ENCODE peak calls at places on chromosome 7, in eight cellular contexts. One of them, this sample, is unnamed. For H3K4me1, the result is how much of the 10 kb centered on the place peaks cover.

GRCh38 chr7:45157653-45158401 is at the start of gene RAMP3:
- DNase-seq in neural progenitor cell: peak
- DNase-seq in neuronal stem cell: no peak
- DNase-seq in aorta: peak
- DNase-seq in upper lobe of right lung: peak
- DNase-seq in A549: no peak
- DNase-seq in right lobe of liver: no peak
- DNase-seq in PC-3: no peak
- DNase-seq in this sample: no peak

GRCh38 chr7:34430456-34430855 is 227.6 kb upstream of the NPSR1 start:
- DNase-seq in aorta: no peak
- DNase-seq in right lobe of liver: no peak
- DNase-seq in A549: peak
- DNase-seq in neural progenitor cell: peak
- DNase-seq in PC-3: peak
- DNase-seq in neuronal stem cell: no peak
- DNase-seq in upper lobe of right lung: no peak
- DNase-seq in this sample: no peak

GRCh38 chr7:25032774-25033743 is 53.1 kb upstream of the OSBPL3 start:
- DNase-seq in right lobe of liver: no peak
- DNase-seq in A549: no peak
- DNase-seq in PC-3: no peak
- DNase-seq in aorta: no peak
- DNase-seq in neural progenitor cell: no peak
- DNase-seq in neuronal stem cell: no peak
- DNase-seq in upper lobe of right lung: no peak
- DNase-seq in this sample: no peak

GRCh38 chr7:154375956-154376355 is 323.8 kb downstream of the DPP6 start:
- DNase-seq in PC-3: no peak
- DNase-seq in neural progenitor cell: no peak
- DNase-seq in upper lobe of right lung: no peak
- DNase-seq in right lobe of liver: no peak
- DNase-seq in A549: no peak
- DNase-seq in neuronal stem cell: no peak
- DNase-seq in aorta: no peak
- DNase-seq in this sample: no peak

GRCh38 chr7:7779888-7780287 is 61.5 kb upstream of the RPA3 start:
- DNase-seq in neuronal stem cell: no peak
- DNase-seq in PC-3: peak
- DNase-seq in aorta: no peak
- DNase-seq in neural progenitor cell: no peak
- DNase-seq in upper lobe of right lung: no peak
- DNase-seq in right lobe of liver: no peak
- DNase-seq in A549: no peak
- DNase-seq in this sample: no peak

GRCh38 chr7:47350425-47350824 is 231.5 kb downstream of the TNS3 start:
- DNase-seq in A549: no peak
- DNase-seq in neuronal stem cell: no peak
- DNase-seq in right lobe of liver: peak
- DNase-seq in neural progenitor cell: no peak
- DNase-seq in aorta: no peak
- DNase-seq in PC-3: no peak
- DNase-seq in upper lobe of right lung: peak
- DNase-seq in this sample: no peak

GRCh38 chr7:139035588-139036353 is at the start of gene ZC3HAV1L:
- DNase-seq in right lobe of liver: peak
- DNase-seq in aorta: peak
- DNase-seq in upper lobe of right lung: peak
- DNase-seq in neural progenitor cell: peak
- DNase-seq in neuronal stem cell: peak
- DNase-seq in PC-3: peak
- DNase-seq in A549: peak
- DNase-seq in this sample: no peak

GRCh38 chr7:159318682-159319351 is 174.2 kb upstream of the VIPR2 start:
- DNase-seq in aorta: no peak
- DNase-seq in right lobe of liver: no peak
- DNase-seq in PC-3: no peak
- DNase-seq in A549: no peak
- DNase-seq in upper lobe of right lung: no peak
- DNase-seq in neural progenitor cell: no peak
- DNase-seq in neuronal stem cell: no peak
- DNase-seq in this sample: no peak

GRCh38 chr7:87219545-87220025 is at the start of gene TMEM243:
- DNase-seq in PC-3: peak
- DNase-seq in aorta: peak
- DNase-seq in neuronal stem cell: peak
- DNase-seq in neural progenitor cell: peak
- DNase-seq in upper lobe of right lung: peak
- DNase-seq in right lobe of liver: peak
- DNase-seq in A549: peak
- DNase-seq in this sample: no peak

GRCh38 chr7:115327326-115327725 is 405.4 kb downstream of the MDFIC start:
- DNase-seq in A549: no peak
- DNase-seq in right lobe of liver: no peak
- DNase-seq in PC-3: no peak
- DNase-seq in neuronal stem cell: no peak
- DNase-seq in neural progenitor cell: no peak
- DNase-seq in aorta: no peak
- DNase-seq in upper lobe of right lung: no peak
- DNase-seq in this sample: no peak

GRCh38 chr7:132158841-132159240 is 417.4 kb downstream of the PLXNA4 start:
- DNase-seq in PC-3: no peak
- DNase-seq in neuronal stem cell: no peak
- DNase-seq in aorta: no peak
- DNase-seq in upper lobe of right lung: no peak
- DNase-seq in A549: no peak
- DNase-seq in right lobe of liver: no peak
- DNase-seq in neural progenitor cell: no peak
- DNase-seq in this sample: no peak

GRCh38 chr7:55250313-55250712 is 114.8 kb upstream of the LANCL2 start:
- DNase-seq in aorta: no peak
- DNase-seq in neural progenitor cell: peak
- DNase-seq in neuronal stem cell: no peak
- DNase-seq in right lobe of liver: no peak
- DNase-seq in PC-3: peak
- DNase-seq in upper lobe of right lung: no peak
- DNase-seq in A549: peak
- DNase-seq in this sample: no peak

GRCh38 chr7:47651355-47652317 is 69.7 kb upstream of the TNS3 start:
- DNase-seq in right lobe of liver: no peak
- DNase-seq in PC-3: peak
- DNase-seq in aorta: peak
- DNase-seq in neural progenitor cell: no peak
- DNase-seq in A549: peak
- DNase-seq in neuronal stem cell: no peak
- DNase-seq in upper lobe of right lung: no peak
- DNase-seq in this sample: no peak

GRCh38 chr7:120441850-120442249 is 168.9 kb downstream of the KCND2 start:
- DNase-seq in aorta: no peak
- DNase-seq in PC-3: no peak
- DNase-seq in neuronal stem cell: no peak
- DNase-seq in upper lobe of right lung: no peak
- DNase-seq in right lobe of liver: no peak
- DNase-seq in A549: no peak
- DNase-seq in neural progenitor cell: no peak
- DNase-seq in this sample: no peak

GRCh38 chr7:9939171-9939570 is 1034.5 kb upstream of the PHF14 start:
- DNase-seq in upper lobe of right lung: no peak
- DNase-seq in A549: no peak
- DNase-seq in right lobe of liver: no peak
- DNase-seq in neuronal stem cell: no peak
- DNase-seq in aorta: no peak
- DNase-seq in PC-3: no peak
- DNase-seq in neural progenitor cell: no peak
- DNase-seq in this sample: no peak

GRCh38 chr7:1112109-1112508 is 24.2 kb downstream of the GPER1 start:
- DNase-seq in neuronal stem cell: no peak
- DNase-seq in A549: no peak
- DNase-seq in right lobe of liver: no peak
- DNase-seq in PC-3: no peak
- DNase-seq in upper lobe of right lung: peak
- DNase-seq in aorta: peak
- DNase-seq in neural progenitor cell: no peak
- DNase-seq in this sample: no peak

GRCh38 chr7:1110358-1110757 is 22.4 kb downstream of the GPER1 start:
- DNase-seq in PC-3: no peak
- DNase-seq in right lobe of liver: no peak
- DNase-seq in A549: no peak
- DNase-seq in neuronal stem cell: no peak
- DNase-seq in neural progenitor cell: no peak
- DNase-seq in upper lobe of right lung: no peak
- DNase-seq in aorta: no peak
- DNase-seq in this sample: no peak

GRCh38 chr7:1109581-1110310 is 21.8 kb downstream of the GPER1 start:
- DNase-seq in aorta: peak
- DNase-seq in upper lobe of right lung: no peak
- DNase-seq in neuronal stem cell: no peak
- DNase-seq in A549: no peak
- DNase-seq in PC-3: no peak
- DNase-seq in right lobe of liver: no peak
- DNase-seq in neural progenitor cell: no peak
- DNase-seq in this sample: no peak

GRCh38 chr7:1112625-1113547 is 25.0 kb downstream of the GPER1 start:
- DNase-seq in A549: no peak
- DNase-seq in right lobe of liver: no peak
- DNase-seq in aorta: peak
- DNase-seq in neural progenitor cell: no peak
- DNase-seq in upper lobe of right lung: peak
- DNase-seq in PC-3: no peak
- DNase-seq in neuronal stem cell: no peak
- DNase-seq in this sample: no peak

GRCh38 chr7:1111156-1111555 is 23.2 kb downstream of the GPER1 start:
- DNase-seq in neuronal stem cell: no peak
- DNase-seq in neural progenitor cell: no peak
- DNase-seq in upper lobe of right lung: no peak
- DNase-seq in aorta: peak
- DNase-seq in A549: no peak
- DNase-seq in right lobe of liver: no peak
- DNase-seq in PC-3: no peak
- DNase-seq in this sample: no peak
- H3K27ac ChIP-seq in neuronal stem cell: no peak
- H3K27ac ChIP-seq in neural progenitor cell: no peak
- H3K27ac ChIP-seq in upper lobe of right lung: no peak
- H3K27ac ChIP-seq in aorta: no peak
- H3K27ac ChIP-seq in A549: no peak
- H3K27ac ChIP-seq in right lobe of liver: no peak
- H3K27ac ChIP-seq in PC-3: no peak
- H3K27ac ChIP-seq in this sample: no peak

GRCh38 chr7:1743481-1744230 is 73.6 kb downstream of the ELFN1 start:
- DNase-seq in PC-3: no peak
- DNase-seq in aorta: no peak
- DNase-seq in right lobe of liver: no peak
- DNase-seq in upper lobe of right lung: no peak
- DNase-seq in neural progenitor cell: no peak
- DNase-seq in neuronal stem cell: no peak
- DNase-seq in A549: no peak
- DNase-seq in this sample: no peak
- H3K4me1 ChIP-seq in PC-3: under half
- H3K4me1 ChIP-seq in aorta: under half
- H3K4me1 ChIP-seq in right lobe of liver: under half
- H3K4me1 ChIP-seq in upper lobe of right lung: under half
- H3K4me1 ChIP-seq in neural progenitor cell: under half
- H3K4me1 ChIP-seq in neuronal stem cell: under half
- H3K4me1 ChIP-seq in A549: under half
- H3K4me1 ChIP-seq in this sample: under half

DNA sequence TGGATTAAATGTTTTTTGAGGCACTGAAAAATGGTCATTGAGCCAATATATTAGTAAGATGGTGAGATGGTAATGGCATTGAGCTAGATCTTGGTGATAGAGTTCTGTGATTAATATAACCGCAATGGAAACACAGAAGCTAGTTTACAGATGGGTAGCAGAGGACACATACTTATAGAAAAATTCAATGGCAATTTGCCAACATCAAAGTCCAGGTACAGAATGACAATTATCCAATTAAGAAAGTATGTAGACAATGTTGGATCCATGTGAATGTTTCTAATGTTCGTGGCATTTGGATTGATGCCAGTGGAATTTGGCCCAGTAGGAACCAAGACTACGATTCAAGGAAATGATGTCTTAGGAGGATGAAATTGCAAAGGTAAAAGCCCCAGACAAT is 187.8 kb downstream of the GNAT3 start:
- DNase-seq in right lobe of liver: no peak
- DNase-seq in aorta: no peak
- DNase-seq in neuronal stem cell: no peak
- DNase-seq in neural progenitor cell: no peak
- DNase-seq in PC-3: peak
- DNase-seq in upper lobe of right lung: no peak
- DNase-seq in A549: no peak
- DNase-seq in this sample: no peak
- H3K27ac ChIP-seq in right lobe of liver: no peak
- H3K27ac ChIP-seq in aorta: no peak
- H3K27ac ChIP-seq in neuronal stem cell: no peak
- H3K27ac ChIP-seq in neural progenitor cell: no peak
- H3K27ac ChIP-seq in PC-3: no peak
- H3K27ac ChIP-seq in upper lobe of right lung: no peak
- H3K27ac ChIP-seq in A549: no peak
- H3K27ac ChIP-seq in this sample: no peak

GRCh38 chr7:90736968-90737939 is 141.1 kb downstream of the CDK14 start:
- DNase-seq in PC-3: no peak
- DNase-seq in upper lobe of right lung: no peak
- DNase-seq in neuronal stem cell: no peak
- DNase-seq in A549: no peak
- DNase-seq in aorta: no peak
- DNase-seq in right lobe of liver: no peak
- DNase-seq in neural progenitor cell: no peak
- DNase-seq in this sample: no peak

GRCh38 chr7:90739731-90740130 is 143.6 kb downstream of the CDK14 start:
- DNase-seq in PC-3: no peak
- DNase-seq in neural progenitor cell: no peak
- DNase-seq in neuronal stem cell: no peak
- DNase-seq in aorta: no peak
- DNase-seq in upper lobe of right lung: no peak
- DNase-seq in A549: no peak
- DNase-seq in right lobe of liver: no peak
- DNase-seq in this sample: no peak

GRCh38 chr7:90740364-90740763 is 144.2 kb downstream of the CDK14 start:
- DNase-seq in neuronal stem cell: no peak
- DNase-seq in right lobe of liver: no peak
- DNase-seq in neural progenitor cell: no peak
- DNase-seq in A549: no peak
- DNase-seq in upper lobe of right lung: no peak
- DNase-seq in PC-3: no peak
- DNase-seq in aorta: no peak
- DNase-seq in this sample: no peak

GRCh38 chr7:90738249-90738648 is 142.1 kb downstream of the CDK14 start:
- DNase-seq in aorta: no peak
- DNase-seq in neural progenitor cell: no peak
- DNase-seq in right lobe of liver: no peak
- DNase-seq in PC-3: no peak
- DNase-seq in A549: no peak
- DNase-seq in neuronal stem cell: no peak
- DNase-seq in upper lobe of right lung: no peak
- DNase-seq in this sample: no peak

DNA sequence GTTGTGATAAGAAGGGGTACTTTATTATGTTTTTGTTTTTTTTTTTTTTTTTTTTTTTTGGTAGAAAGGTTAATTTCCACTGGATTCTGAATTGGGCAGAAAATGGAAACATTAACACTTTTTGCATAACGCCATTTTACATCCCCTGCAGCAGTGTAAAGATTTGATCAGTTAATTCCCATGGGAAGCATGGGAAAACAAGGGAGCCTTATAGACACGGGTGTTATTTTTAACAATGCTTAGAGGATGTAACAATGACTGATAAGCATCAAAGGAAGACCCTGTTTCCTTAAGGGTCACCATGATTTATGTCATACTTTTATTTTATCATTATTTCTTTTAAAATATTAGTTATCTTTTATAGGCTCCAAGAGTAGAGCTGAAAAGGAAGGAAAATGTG is 140.2 kb downstream of the CDK14 start:
- DNase-seq in neuronal stem cell: no peak
- DNase-seq in PC-3: no peak
- DNase-seq in right lobe of liver: no peak
- DNase-seq in upper lobe of right lung: no peak
- DNase-seq in A549: no peak
- DNase-seq in neural progenitor cell: no peak
- DNase-seq in aorta: no peak
- DNase-seq in this sample: no peak
- H3K4me1 ChIP-seq in neuronal stem cell: under half
- H3K4me1 ChIP-seq in PC-3: under half
- H3K4me1 ChIP-seq in right lobe of liver: under half
- H3K4me1 ChIP-seq in upper lobe of right lung: under half
- H3K4me1 ChIP-seq in A549: under half
- H3K4me1 ChIP-seq in neural progenitor cell: under half
- H3K4me1 ChIP-seq in aorta: under half
- H3K4me1 ChIP-seq in this sample: under half

This sample was measured in iPS DF 6.9.